ENCODE peak calls at places on chromosomes 3 and 15, in ten cellular contexts. I, L, N, V, W, U, R, C, J and K are unnamed samples.

GRCh38 chr15:100201376-100202280 is 140.1 kb downstream of the ADAMTS17 start:
- DNase-seq in J (no peak), I (no peak), W (no peak), U (no peak), R (no peak), L (peak; percentile 2), V (no peak), C (no peak), N (no peak), K (peak; percentile 49)

GRCh38 chr15:78739996-78740903 is 71.0 kb downstream of the ADAMTS7 start:
- DNase-seq in W (no peak), R (peak; percentile 86), C (peak; percentile 23), N (no peak), U (peak; percentile 80), L (peak; percentile 45), J (peak; percentile 76), V (no peak), I (no peak), K (peak; percentile 75)

GRCh38 chr3:195407511-195408409 is 35.1 kb downstream of the ACAP2 start:
- DNase-seq in V (no peak), L (no peak), W (no peak), U (no peak), C (no peak), R (no peak), I (no peak), N (no peak), J (no peak), K (peak; percentile 11)

GRCh38 chr3:4421121-4421520 is 45.9 kb downstream of the SUMF1 start:
- DNase-seq in W (no peak), V (no peak), U (no peak), C (peak; percentile 83), I (peak; percentile 57), N (peak; percentile 57), R (no peak), L (no peak), J (peak; percentile 50), K (no peak)

GRCh38 chr15:61169904-61170695 is 59.0 kb downstream of the RORA start:
- DNase-seq in R (no peak), W (no peak), C (no peak), I (no peak), J (peak; percentile 31), L (no peak), U (no peak), N (no peak), V (no peak), K (peak; percentile 10)

GRCh38 chr3:52349131-52349530 is 33.0 kb downstream of the DNAH1 start:
- DNase-seq in U (no peak), C (no peak), R (no peak), J (no peak), W (no peak), N (no peak), V (no peak), L (no peak), I (no peak), K (no peak)

GRCh38 chr3:28586325-28586724 is 237.7 kb upstream of the AZI2 start:
- DNase-seq in L (no peak), I (no peak), N (no peak), W (no peak), R (no peak), J (no peak), V (no peak), C (no peak), U (no peak), K (no peak)

GRCh38 chr3:186315581-186316354 is 46.3 kb downstream of the DGKG start:
- DNase-seq in L (no peak), R (no peak), V (no peak), U (no peak), N (peak; percentile 68), J (no peak), W (no peak), C (peak; percentile 39), I (peak; percentile 61), K (no peak)

GRCh38 chr15:40322531-40323238 is 807 bp upstream of the INAFM2 start:
- DNase-seq in L (no peak), I (no peak), V (no peak), U (no peak), N (no peak), J (no peak), R (peak; percentile 31), C (no peak), W (peak; percentile 47), K (no peak)

GRCh38 chr3:139285691-139286090 is 58.1 kb upstream of the MRPS22 start:
- DNase-seq in C (no peak), R (no peak), J (no peak), V (no peak), N (no peak), I (no peak), W (no peak), L (no peak), U (no peak), K (no peak)

GRCh38 chr3:177157492-177157891 is 39.8 kb downstream of the TBL1XR1 start:
- DNase-seq in N (no peak), I (no peak), C (no peak), V (no peak), J (no peak), L (no peak), R (no peak), W (no peak), U (no peak), K (no peak)

GRCh38 chr15:71753346-71753745 is 57.0 kb upstream of the NR2E3 start:
- DNase-seq in U (no peak), C (peak; percentile 48), N (peak; percentile 41), R (no peak), I (no peak), L (no peak), V (no peak), J (no peak), W (no peak), K (no peak)